ENCODE peak calls at places on chromosomes 12 and 14, in seven cellular contexts. E is lung microvascular endothelial cell, P is GM10248, Z is amniotic stem cell, S is NCI-H1092 treated with DMSO at 0.1 percent for 48 hours, N is iris pigment epithelial cell, X is RWPE1. D is an unnamed sample.
A peak's percentile ranks its signal among the peaks of the same experiment; 100 is the strongest.

GRCh38 chr12:3122841-3123678 is 45.9 kb downstream of the TSPAN9 start:
- DNase-seq in N (peak; percentile 81), P (no peak), S (no peak), X (peak; percentile 38), E (peak; percentile 98), Z (peak; percentile 73), D (peak; percentile 67)

GRCh38 chr12:110903511-110903910 is 16.9 kb downstream of the MYL2 start:
- DNase-seq in S (no peak), P (no peak), X (no peak), E (no peak), Z (no peak), N (no peak), D (no peak)

GRCh38 chr14:85554106-85554505 is 24.2 kb downstream of the FLRT2 start:
- DNase-seq in Z (no peak), X (no peak), P (no peak), S (no peak), N (peak; percentile 70), E (no peak), D (no peak)

GRCh38 chr12:49094104-49094948 is at the start of gene DHH:
- DNase-seq in Z (no peak), S (peak; percentile 7), X (no peak), P (no peak), E (no peak), N (no peak), D (peak; percentile 44)

GRCh38 chr12:87866602-87867292 is 162.5 kb downstream of the C12orf50 start:
- DNase-seq in X (peak; percentile 3), Z (no peak), P (no peak), S (no peak), N (peak; percentile 34), E (peak; percentile 21), D (no peak)

GRCh38 chr14:37093364-37093763 is 79.0 kb downstream of the SLC25A21 start:
- DNase-seq in N (no peak), X (peak; percentile 2), Z (no peak), S (no peak), P (no peak), E (no peak), D (no peak)

GRCh38 chr14:63747836-63748235 is 20.0 kb upstream of the SGPP1 start:
- DNase-seq in S (no peak), Z (no peak), N (no peak), P (peak; percentile 37), E (no peak), X (no peak), D (no peak)

GRCh38 chr12:105041186-105041585 is 43.1 kb downstream of the ALDH1L2 start:
- DNase-seq in P (no peak), Z (no peak), N (peak; percentile 15), E (no peak), S (no peak), X (no peak), D (no peak)

GRCh38 chr12:113418213-113418879 is 3.8 kb upstream of the SDSL start:
- DNase-seq in Z (no peak), X (no peak), S (no peak), E (peak; percentile 16), N (peak; percentile 18), P (no peak), D (peak; percentile 16)

GRCh38 chr12:57623811-57624390 is 9.1 kb downstream of the B4GALNT1 start:
- DNase-seq in E (no peak), Z (no peak), P (no peak), S (no peak), X (no peak), N (no peak), D (no peak)

GRCh38 chr14:47678157-47678556 is 2.8 kb upstream of the MDGA2 start:
- DNase-seq in X (no peak), Z (no peak), S (no peak), E (no peak), P (no peak), N (no peak), D (no peak)

GRCh38 chr14:104546021-104546491 is 33.5 kb upstream of the C14orf180 start:
- DNase-seq in N (no peak), P (no peak), X (no peak), Z (no peak), S (peak; percentile 56), E (no peak), D (no peak)

GRCh38 chr14:61388976-61389576 is 67.7 kb downstream of the PRKCH start:
- DNase-seq in Z (no peak), X (no peak), N (peak; percentile 17), E (peak; percentile 40), P (no peak), S (no peak), D (no peak)

D was measured in heart right ventricle.